ENCODE peak calls at places on chromosomes 13 and 19, in nine cellular contexts. One of them, this sample, is unnamed.

GRCh38 chr19:40529093-40529954 is 47.3 kb upstream of the SHKBP1 start:
- DNase-seq in activated CD4-positive, alpha-beta T cell treated with anti-CD3 and anti-CD28 coated beads for 36 hours: peak; percentile 95
- DNase-seq in activated T-helper 9 cell treated with anti-CD3 and anti-CD28 coated beads, Interleukin-2, amount 50 U/mL, for 16 hours: peak; percentile 86
- DNase-seq in A549: peak; percentile 94
- DNase-seq in CD4-positive, CD25-positive, alpha-beta regulatory T cell: peak; percentile 87
- DNase-seq in pancreas: peak; percentile 78
- DNase-seq in nucleus accumbens: peak; percentile 67
- DNase-seq in ureter: peak; percentile 86
- DNase-seq in stimulated activated CD8-positive, alpha-beta memory T cell treated with anti-CD3 and anti-CD28 coated beads, Interleukin-7, amount 100 ng/mL, for 1 hour: peak; percentile 76
- DNase-seq in this sample: peak; percentile 85

GRCh38 chr13:26308836-26309235 is 54.9 kb downstream of the CDK8 start:
- DNase-seq in activated CD4-positive, alpha-beta T cell treated with anti-CD3 and anti-CD28 coated beads for 36 hours: no peak
- DNase-seq in activated T-helper 9 cell treated with anti-CD3 and anti-CD28 coated beads, Interleukin-2, amount 50 U/mL, for 16 hours: no peak
- DNase-seq in A549: no peak
- DNase-seq in CD4-positive, CD25-positive, alpha-beta regulatory T cell: no peak
- DNase-seq in pancreas: no peak
- DNase-seq in nucleus accumbens: no peak
- DNase-seq in ureter: no peak
- DNase-seq in stimulated activated CD8-positive, alpha-beta memory T cell treated with anti-CD3 and anti-CD28 coated beads, Interleukin-7, amount 100 ng/mL, for 1 hour: no peak
- DNase-seq in this sample: no peak

GRCh38 chr19:3849092-3849491 is 19.7 kb downstream of the ZFR2 start:
- DNase-seq in activated CD4-positive, alpha-beta T cell treated with anti-CD3 and anti-CD28 coated beads for 36 hours: peak; percentile 67
- DNase-seq in activated T-helper 9 cell treated with anti-CD3 and anti-CD28 coated beads, Interleukin-2, amount 50 U/mL, for 16 hours: peak; percentile 12
- DNase-seq in A549: no peak
- DNase-seq in CD4-positive, CD25-positive, alpha-beta regulatory T cell: peak; percentile 36
- DNase-seq in pancreas: no peak
- DNase-seq in nucleus accumbens: no peak
- DNase-seq in ureter: no peak
- DNase-seq in stimulated activated CD8-positive, alpha-beta memory T cell treated with anti-CD3 and anti-CD28 coated beads, Interleukin-7, amount 100 ng/mL, for 1 hour: peak; percentile 12
- DNase-seq in this sample: peak; percentile 36

GRCh38 chr13:22848539-22849052 is 332.2 kb upstream of the SGCG start:
- DNase-seq in activated CD4-positive, alpha-beta T cell treated with anti-CD3 and anti-CD28 coated beads for 36 hours: no peak
- DNase-seq in activated T-helper 9 cell treated with anti-CD3 and anti-CD28 coated beads, Interleukin-2, amount 50 U/mL, for 16 hours: no peak
- DNase-seq in A549: no peak
- DNase-seq in CD4-positive, CD25-positive, alpha-beta regulatory T cell: no peak
- DNase-seq in pancreas: peak; percentile 19
- DNase-seq in nucleus accumbens: no peak
- DNase-seq in ureter: no peak
- DNase-seq in stimulated activated CD8-positive, alpha-beta memory T cell treated with anti-CD3 and anti-CD28 coated beads, Interleukin-7, amount 100 ng/mL, for 1 hour: no peak
- DNase-seq in this sample: no peak

GRCh38 chr13:103443604-103444003 is 377.4 kb upstream of the SLC10A2 start:
- DNase-seq in activated CD4-positive, alpha-beta T cell treated with anti-CD3 and anti-CD28 coated beads for 36 hours: no peak
- DNase-seq in activated T-helper 9 cell treated with anti-CD3 and anti-CD28 coated beads, Interleukin-2, amount 50 U/mL, for 16 hours: no peak
- DNase-seq in A549: no peak
- DNase-seq in CD4-positive, CD25-positive, alpha-beta regulatory T cell: no peak
- DNase-seq in pancreas: no peak
- DNase-seq in nucleus accumbens: no peak
- DNase-seq in ureter: no peak
- DNase-seq in stimulated activated CD8-positive, alpha-beta memory T cell treated with anti-CD3 and anti-CD28 coated beads, Interleukin-7, amount 100 ng/mL, for 1 hour: no peak
- DNase-seq in this sample: no peak

GRCh38 chr13:24627090-24627714 is 53.0 kb upstream of the ATP12A start:
- DNase-seq in activated CD4-positive, alpha-beta T cell treated with anti-CD3 and anti-CD28 coated beads for 36 hours: no peak
- DNase-seq in activated T-helper 9 cell treated with anti-CD3 and anti-CD28 coated beads, Interleukin-2, amount 50 U/mL, for 16 hours: no peak
- DNase-seq in A549: peak; percentile 10
- DNase-seq in CD4-positive, CD25-positive, alpha-beta regulatory T cell: no peak
- DNase-seq in pancreas: no peak
- DNase-seq in nucleus accumbens: no peak
- DNase-seq in ureter: no peak
- DNase-seq in stimulated activated CD8-positive, alpha-beta memory T cell treated with anti-CD3 and anti-CD28 coated beads, Interleukin-7, amount 100 ng/mL, for 1 hour: no peak
- DNase-seq in this sample: peak; percentile 35

GRCh38 chr19:8578642-8579265 is 1.5 kb upstream of the MYO1F start:
- DNase-seq in activated CD4-positive, alpha-beta T cell treated with anti-CD3 and anti-CD28 coated beads for 36 hours: peak; percentile 91
- DNase-seq in activated T-helper 9 cell treated with anti-CD3 and anti-CD28 coated beads, Interleukin-2, amount 50 U/mL, for 16 hours: peak; percentile 76
- DNase-seq in A549: peak; percentile 69
- DNase-seq in CD4-positive, CD25-positive, alpha-beta regulatory T cell: peak; percentile 79
- DNase-seq in pancreas: peak; percentile 53
- DNase-seq in nucleus accumbens: peak; percentile 47
- DNase-seq in ureter: peak; percentile 84
- DNase-seq in stimulated activated CD8-positive, alpha-beta memory T cell treated with anti-CD3 and anti-CD28 coated beads, Interleukin-7, amount 100 ng/mL, for 1 hour: peak; percentile 62
- DNase-seq in this sample: peak; percentile 27

GRCh38 chr13:23851106-23851505 is 38.1 kb downstream of the MIPEP start:
- DNase-seq in activated CD4-positive, alpha-beta T cell treated with anti-CD3 and anti-CD28 coated beads for 36 hours: no peak
- DNase-seq in activated T-helper 9 cell treated with anti-CD3 and anti-CD28 coated beads, Interleukin-2, amount 50 U/mL, for 16 hours: no peak
- DNase-seq in A549: no peak
- DNase-seq in CD4-positive, CD25-positive, alpha-beta regulatory T cell: no peak
- DNase-seq in pancreas: no peak
- DNase-seq in nucleus accumbens: no peak
- DNase-seq in ureter: no peak
- DNase-seq in stimulated activated CD8-positive, alpha-beta memory T cell treated with anti-CD3 and anti-CD28 coated beads, Interleukin-7, amount 100 ng/mL, for 1 hour: no peak
- DNase-seq in this sample: peak; percentile 70

GRCh38 chr13:95627590-95627989 is 16.9 kb downstream of the DZIP1 start:
- DNase-seq in activated CD4-positive, alpha-beta T cell treated with anti-CD3 and anti-CD28 coated beads for 36 hours: no peak
- DNase-seq in activated T-helper 9 cell treated with anti-CD3 and anti-CD28 coated beads, Interleukin-2, amount 50 U/mL, for 16 hours: no peak
- DNase-seq in A549: no peak
- DNase-seq in CD4-positive, CD25-positive, alpha-beta regulatory T cell: no peak
- DNase-seq in pancreas: no peak
- DNase-seq in nucleus accumbens: no peak
- DNase-seq in ureter: no peak
- DNase-seq in stimulated activated CD8-positive, alpha-beta memory T cell treated with anti-CD3 and anti-CD28 coated beads, Interleukin-7, amount 100 ng/mL, for 1 hour: no peak
- DNase-seq in this sample: peak; percentile 59

GRCh38 chr13:44249439-44249838 is 124.2 kb upstream of the SERP2 start:
- DNase-seq in activated CD4-positive, alpha-beta T cell treated with anti-CD3 and anti-CD28 coated beads for 36 hours: no peak
- DNase-seq in activated T-helper 9 cell treated with anti-CD3 and anti-CD28 coated beads, Interleukin-2, amount 50 U/mL, for 16 hours: no peak
- DNase-seq in A549: no peak
- DNase-seq in CD4-positive, CD25-positive, alpha-beta regulatory T cell: no peak
- DNase-seq in pancreas: peak; percentile 34
- DNase-seq in nucleus accumbens: no peak
- DNase-seq in ureter: peak; percentile 62
- DNase-seq in stimulated activated CD8-positive, alpha-beta memory T cell treated with anti-CD3 and anti-CD28 coated beads, Interleukin-7, amount 100 ng/mL, for 1 hour: no peak
- DNase-seq in this sample: peak; percentile 34

GRCh38 chr13:105969761-105970160 is 565.7 kb downstream of the EFNB2 start:
- DNase-seq in activated CD4-positive, alpha-beta T cell treated with anti-CD3 and anti-CD28 coated beads for 36 hours: no peak
- DNase-seq in activated T-helper 9 cell treated with anti-CD3 and anti-CD28 coated beads, Interleukin-2, amount 50 U/mL, for 16 hours: no peak
- DNase-seq in A549: peak; percentile 61
- DNase-seq in CD4-positive, CD25-positive, alpha-beta regulatory T cell: no peak
- DNase-seq in pancreas: no peak
- DNase-seq in nucleus accumbens: no peak
- DNase-seq in ureter: no peak
- DNase-seq in stimulated activated CD8-positive, alpha-beta memory T cell treated with anti-CD3 and anti-CD28 coated beads, Interleukin-7, amount 100 ng/mL, for 1 hour: no peak
- DNase-seq in this sample: no peak

GRCh38 chr19:10797078-10797477 is 38.9 kb downstream of the TMED1 start:
- DNase-seq in activated CD4-positive, alpha-beta T cell treated with anti-CD3 and anti-CD28 coated beads for 36 hours: no peak
- DNase-seq in activated T-helper 9 cell treated with anti-CD3 and anti-CD28 coated beads, Interleukin-2, amount 50 U/mL, for 16 hours: peak; percentile 26
- DNase-seq in A549: no peak
- DNase-seq in CD4-positive, CD25-positive, alpha-beta regulatory T cell: peak; percentile 60
- DNase-seq in pancreas: no peak
- DNase-seq in nucleus accumbens: no peak
- DNase-seq in ureter: no peak
- DNase-seq in stimulated activated CD8-positive, alpha-beta memory T cell treated with anti-CD3 and anti-CD28 coated beads, Interleukin-7, amount 100 ng/mL, for 1 hour: peak; percentile 32
- DNase-seq in this sample: no peak

GRCh38 chr13:112835344-112835743 is 133.7 kb upstream of the MCF2L start:
- DNase-seq in activated CD4-positive, alpha-beta T cell treated with anti-CD3 and anti-CD28 coated beads for 36 hours: no peak
- DNase-seq in activated T-helper 9 cell treated with anti-CD3 and anti-CD28 coated beads, Interleukin-2, amount 50 U/mL, for 16 hours: no peak
- DNase-seq in A549: no peak
- DNase-seq in CD4-positive, CD25-positive, alpha-beta regulatory T cell: no peak
- DNase-seq in pancreas: no peak
- DNase-seq in nucleus accumbens: no peak
- DNase-seq in ureter: no peak
- DNase-seq in stimulated activated CD8-positive, alpha-beta memory T cell treated with anti-CD3 and anti-CD28 coated beads, Interleukin-7, amount 100 ng/mL, for 1 hour: no peak
- DNase-seq in this sample: no peak

This sample was measured in epithelial cell of esophagus.